ENCODE peak calls at places on chromosomes 16 and 17, in six cellular contexts. One of them, this sample, is unnamed.

GRCh38 chr16:4874686-4875085 is 27.4 kb downstream of the UBN1 start:
- DNase-seq in Peyer's patch: no peak
- DNase-seq in endothelial cell of umbilical vein: no peak
- DNase-seq in ovary: peak
- DNase-seq in sigmoid colon: no peak
- DNase-seq in A549: no peak
- DNase-seq in this sample: no peak

GRCh38 chr17:82830249-82830661 is 9.6 kb downstream of the ZNF750 start:
- DNase-seq in Peyer's patch: no peak
- DNase-seq in endothelial cell of umbilical vein: no peak
- DNase-seq in A549: no peak
- DNase-seq in ovary: peak
- DNase-seq in sigmoid colon: peak
- DNase-seq in this sample: no peak

GRCh38 chr17:80596760-80597608 is 52.3 kb downstream of the RPTOR start:
- DNase-seq in sigmoid colon: no peak
- DNase-seq in ovary: no peak
- DNase-seq in Peyer's patch: no peak
- DNase-seq in A549: no peak
- DNase-seq in endothelial cell of umbilical vein: no peak
- DNase-seq in this sample: no peak

GRCh38 chr17:68455756-68456528 is 1.4 kb downstream of the WIPI1 start:
- DNase-seq in ovary: no peak
- DNase-seq in endothelial cell of umbilical vein: no peak
- DNase-seq in sigmoid colon: no peak
- DNase-seq in Peyer's patch: no peak
- DNase-seq in A549: no peak
- DNase-seq in this sample: no peak

GRCh38 chr16:75097941-75098897 is 18.4 kb downstream of the LDHD start:
- DNase-seq in endothelial cell of umbilical vein: no peak
- DNase-seq in A549: no peak
- DNase-seq in sigmoid colon: no peak
- DNase-seq in Peyer's patch: no peak
- DNase-seq in ovary: no peak
- DNase-seq in this sample: no peak

GRCh38 chr16:71338632-71339031 is 19.9 kb upstream of the CALB2 start:
- DNase-seq in endothelial cell of umbilical vein: no peak
- DNase-seq in Peyer's patch: no peak
- DNase-seq in A549: no peak
- DNase-seq in ovary: no peak
- DNase-seq in sigmoid colon: no peak
- DNase-seq in this sample: no peak

GRCh38 chr17:62876063-62876462 is 67.9 kb upstream of the MARCHF10 start:
- DNase-seq in sigmoid colon: no peak
- DNase-seq in A549: no peak
- DNase-seq in endothelial cell of umbilical vein: peak
- DNase-seq in Peyer's patch: no peak
- DNase-seq in ovary: no peak
- DNase-seq in this sample: no peak

GRCh38 chr17:38898812-38899348 is 26.5 kb upstream of the LASP1NB start:
- DNase-seq in sigmoid colon: no peak
- DNase-seq in endothelial cell of umbilical vein: peak
- DNase-seq in Peyer's patch: peak
- DNase-seq in ovary: no peak
- DNase-seq in A549: no peak
- DNase-seq in this sample: no peak

GRCh38 chr17:47286198-47286914 is 32.7 kb downstream of the ITGB3 start:
- DNase-seq in sigmoid colon: no peak
- DNase-seq in A549: no peak
- DNase-seq in endothelial cell of umbilical vein: no peak
- DNase-seq in Peyer's patch: peak
- DNase-seq in ovary: no peak
- DNase-seq in this sample: no peak

GRCh38 chr16:1330260-1330914 is 3.1 kb upstream of the BAIAP3 start:
- DNase-seq in A549: no peak
- DNase-seq in endothelial cell of umbilical vein: no peak
- DNase-seq in sigmoid colon: no peak
- DNase-seq in Peyer's patch: no peak
- DNase-seq in ovary: no peak
- DNase-seq in this sample: no peak

GRCh38 chr17:61291457-61292311 is 108.0 kb upstream of the TBX2 start:
- DNase-seq in Peyer's patch: no peak
- DNase-seq in A549: no peak
- DNase-seq in endothelial cell of umbilical vein: no peak
- DNase-seq in ovary: no peak
- DNase-seq in sigmoid colon: no peak
- DNase-seq in this sample: no peak

GRCh38 chr16:77840623-77841274 is 52.4 kb downstream of the VAT1L start:
- DNase-seq in endothelial cell of umbilical vein: no peak
- DNase-seq in ovary: no peak
- DNase-seq in A549: no peak
- DNase-seq in sigmoid colon: no peak
- DNase-seq in Peyer's patch: no peak
- DNase-seq in this sample: no peak

GRCh38 chr16:14248791-14249190 is 177.7 kb downstream of the MRTFB start:
- DNase-seq in A549: no peak
- DNase-seq in Peyer's patch: no peak
- DNase-seq in sigmoid colon: no peak
- DNase-seq in endothelial cell of umbilical vein: no peak
- DNase-seq in ovary: no peak
- DNase-seq in this sample: no peak

GRCh38 chr16:69621225-69621624 is 55.5 kb downstream of the NFAT5 start:
- DNase-seq in A549: no peak
- DNase-seq in Peyer's patch: no peak
- DNase-seq in endothelial cell of umbilical vein: no peak
- DNase-seq in ovary: no peak
- DNase-seq in sigmoid colon: no peak
- DNase-seq in this sample: no peak

GRCh38 chr16:21338537-21339268 is 60.6 kb upstream of the CRYM start:
- DNase-seq in endothelial cell of umbilical vein: no peak
- DNase-seq in sigmoid colon: no peak
- DNase-seq in ovary: no peak
- DNase-seq in A549: no peak
- DNase-seq in Peyer's patch: no peak
- DNase-seq in this sample: no peak

GRCh38 chr16:14286381-14287230 is 215.5 kb downstream of the MRTFB start:
- DNase-seq in sigmoid colon: no peak
- DNase-seq in A549: no peak
- DNase-seq in endothelial cell of umbilical vein: peak
- DNase-seq in Peyer's patch: peak
- DNase-seq in ovary: peak
- DNase-seq in this sample: no peak

GRCh38 chr16:49639739-49640388 is 216.0 kb downstream of the ZNF423 start:
- DNase-seq in endothelial cell of umbilical vein: peak
- DNase-seq in sigmoid colon: no peak
- DNase-seq in A549: no peak
- DNase-seq in ovary: peak
- DNase-seq in Peyer's patch: no peak
- DNase-seq in this sample: no peak

GRCh38 chr17:13031718-13032350 is 14.0 kb upstream of the ELAC2 start:
- DNase-seq in Peyer's patch: peak
- DNase-seq in endothelial cell of umbilical vein: peak
- DNase-seq in sigmoid colon: peak
- DNase-seq in A549: peak
- DNase-seq in ovary: no peak
- DNase-seq in this sample: peak

GRCh38 chr16:86761117-86761971 is 183.0 kb downstream of the FOXL1 start:
- DNase-seq in Peyer's patch: peak
- DNase-seq in ovary: no peak
- DNase-seq in sigmoid colon: no peak
- DNase-seq in A549: peak
- DNase-seq in endothelial cell of umbilical vein: peak
- DNase-seq in this sample: no peak

GRCh38 chr16:86764551-86764950 is 186.2 kb downstream of the FOXL1 start:
- DNase-seq in ovary: no peak
- DNase-seq in Peyer's patch: no peak
- DNase-seq in A549: no peak
- DNase-seq in sigmoid colon: no peak
- DNase-seq in endothelial cell of umbilical vein: no peak
- DNase-seq in this sample: no peak

GRCh38 chr16:86763819-86764218 is 185.5 kb downstream of the FOXL1 start:
- DNase-seq in endothelial cell of umbilical vein: no peak
- DNase-seq in sigmoid colon: no peak
- DNase-seq in A549: no peak
- DNase-seq in ovary: no peak
- DNase-seq in Peyer's patch: peak
- DNase-seq in this sample: no peak

GRCh38 chr16:86758932-86759331 is 180.6 kb downstream of the FOXL1 start:
- DNase-seq in ovary: no peak
- DNase-seq in A549: no peak
- DNase-seq in Peyer's patch: peak
- DNase-seq in endothelial cell of umbilical vein: no peak
- DNase-seq in sigmoid colon: no peak
- DNase-seq in this sample: no peak

GRCh38 chr16:86762035-86762550 is 183.7 kb downstream of the FOXL1 start:
- DNase-seq in Peyer's patch: peak
- DNase-seq in ovary: no peak
- DNase-seq in endothelial cell of umbilical vein: no peak
- DNase-seq in sigmoid colon: peak
- DNase-seq in A549: no peak
- DNase-seq in this sample: no peak
- H3K4me3 ChIP-seq in Peyer's patch: no peak
- H3K4me3 ChIP-seq in ovary: no peak
- H3K4me3 ChIP-seq in endothelial cell of umbilical vein: no peak
- H3K4me3 ChIP-seq in sigmoid colon: no peak
- H3K4me3 ChIP-seq in A549: no peak
- H3K4me3 ChIP-seq in this sample: no peak

GRCh38 chr16:65657556-65657955 is 535.7 kb upstream of the CDH11 start:
- DNase-seq in Peyer's patch: no peak
- DNase-seq in sigmoid colon: no peak
- DNase-seq in endothelial cell of umbilical vein: no peak
- DNase-seq in ovary: no peak
- DNase-seq in A549: no peak
- DNase-seq in this sample: no peak

GRCh38 chr16:65657051-65657450 is 535.2 kb upstream of the CDH11 start:
- DNase-seq in sigmoid colon: no peak
- DNase-seq in Peyer's patch: no peak
- DNase-seq in ovary: no peak
- DNase-seq in A549: no peak
- DNase-seq in endothelial cell of umbilical vein: peak
- DNase-seq in this sample: no peak

GRCh38 chr16:65655802-65656201 is 533.9 kb upstream of the CDH11 start:
- DNase-seq in sigmoid colon: no peak
- DNase-seq in A549: no peak
- DNase-seq in ovary: no peak
- DNase-seq in endothelial cell of umbilical vein: no peak
- DNase-seq in Peyer's patch: no peak
- DNase-seq in this sample: no peak

GRCh38 chr16:65660390-65660789 is 538.5 kb upstream of the CDH11 start:
- DNase-seq in endothelial cell of umbilical vein: no peak
- DNase-seq in Peyer's patch: no peak
- DNase-seq in ovary: no peak
- DNase-seq in sigmoid colon: no peak
- DNase-seq in A549: no peak
- DNase-seq in this sample: no peak

GRCh38 chr16:65658339-65659275 is 536.7 kb upstream of the CDH11 start:
- DNase-seq in sigmoid colon: no peak
- DNase-seq in endothelial cell of umbilical vein: peak
- DNase-seq in ovary: no peak
- DNase-seq in Peyer's patch: no peak
- DNase-seq in A549: no peak
- DNase-seq in this sample: peak
- TF ChIP-seq CTCF in sigmoid colon: no peak
- TF ChIP-seq CTCF in endothelial cell of umbilical vein: no peak
- TF ChIP-seq CTCF in ovary: no peak
- TF ChIP-seq CTCF in Peyer's patch: no peak
- TF ChIP-seq CTCF in A549: no peak
- TF ChIP-seq CTCF in this sample: no peak

GRCh38 chr17:45170280-45170975 is 8.8 kb downstream of the HEXIM2 start:
- DNase-seq in sigmoid colon: no peak
- DNase-seq in A549: no peak
- DNase-seq in endothelial cell of umbilical vein: no peak
- DNase-seq in ovary: no peak
- DNase-seq in Peyer's patch: no peak
- DNase-seq in this sample: no peak
- TF ChIP-seq POLR2A in sigmoid colon: no peak
- TF ChIP-seq POLR2A in A549: no peak
- TF ChIP-seq POLR2A in endothelial cell of umbilical vein: no peak
- TF ChIP-seq POLR2A in ovary: no peak
- TF ChIP-seq POLR2A in Peyer's patch: no peak
- TF ChIP-seq POLR2A in this sample: no peak

DNA sequence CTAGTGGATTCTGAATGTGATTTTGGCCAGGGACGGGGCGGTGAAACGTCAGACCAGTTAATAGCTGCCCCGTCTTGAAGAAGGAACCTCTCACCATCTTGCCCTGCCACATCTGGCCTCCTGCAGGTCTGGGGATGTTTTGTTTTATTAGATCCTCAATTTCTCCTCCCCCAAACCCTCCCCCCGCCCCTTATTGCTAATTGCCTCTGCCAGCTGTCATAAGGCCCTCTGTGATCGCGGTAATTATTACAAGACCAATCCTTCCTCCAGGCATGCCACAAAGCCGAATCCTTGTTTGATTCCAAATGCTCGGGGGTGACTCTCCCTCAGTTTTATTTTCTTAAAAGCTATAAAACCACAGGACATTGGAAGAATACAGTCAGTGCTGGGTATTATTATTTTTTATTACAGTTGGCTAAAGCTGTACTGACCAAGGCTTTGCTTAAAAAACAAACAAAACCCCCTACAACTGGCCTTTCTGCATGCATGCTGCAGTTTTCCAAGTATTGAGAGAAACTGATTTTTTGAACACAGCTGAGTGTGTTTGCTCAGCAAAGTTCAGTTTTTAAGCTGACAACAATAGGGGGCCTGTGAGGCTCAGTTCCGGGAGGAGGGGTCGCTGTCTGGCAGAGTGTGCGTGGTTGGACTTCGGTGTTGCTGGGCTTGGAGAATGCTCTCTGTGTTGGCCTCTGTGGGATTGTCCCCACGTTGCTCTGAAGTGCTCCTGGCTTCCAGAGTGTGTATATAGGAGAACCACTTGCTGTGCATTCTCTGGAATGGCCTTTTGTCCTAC is 1.7 kb downstream of the KSR1 start:
- DNase-seq in A549: peak
- DNase-seq in ovary: no peak
- DNase-seq in sigmoid colon: no peak
- DNase-seq in Peyer's patch: no peak
- DNase-seq in endothelial cell of umbilical vein: peak
- DNase-seq in this sample: no peak
- H3K4me3 ChIP-seq in A549: peak
- H3K4me3 ChIP-seq in ovary: peak
- H3K4me3 ChIP-seq in sigmoid colon: peak
- H3K4me3 ChIP-seq in Peyer's patch: peak
- H3K4me3 ChIP-seq in endothelial cell of umbilical vein: peak
- H3K4me3 ChIP-seq in this sample: no peak

This sample was measured in lower leg skin.